ENCODE peak calls at places on chromosomes 6 and 20, in nine cellular contexts. H, O, K, Z, Y, J, I, S and Q are unnamed samples.
A peak's percentile ranks its signal among the peaks of the same experiment; 100 is the strongest.

GRCh38 chr6:167079853-167080297 is 43.0 kb upstream of the CCR6 start:
- DNase-seq in H (peak; percentile 39), O (no peak), K (peak; percentile 65), Z (peak; percentile 32), Y (no peak), J (no peak), I (no peak), S (no peak), Q (peak; percentile 31)

GRCh38 chr6:18204691-18205090 is 49.5 kb downstream of the KDM1B start:
- DNase-seq in H (no peak), O (no peak), K (no peak), Z (no peak), Y (no peak), J (no peak), I (no peak), S (no peak), Q (no peak)

GRCh38 chr6:14222956-14223355 is 105.4 kb downstream of the CD83 start:
- DNase-seq in H (no peak), O (no peak), K (no peak), Z (no peak), Y (no peak), J (no peak), I (no peak), S (no peak), Q (no peak)

GRCh38 chr20:24461848-24462247 is 7.6 kb upstream of the SYNDIG1 start:
- DNase-seq in H (no peak), O (no peak), K (no peak), Z (no peak), Y (no peak), J (no peak), I (no peak), S (no peak), Q (no peak)

GRCh38 chr20:49115565-49115964 is 69.5 kb downstream of the CSE1L start:
- DNase-seq in H (no peak), O (no peak), K (no peak), Z (no peak), Y (no peak), J (no peak), I (no peak), S (no peak), Q (no peak)

GRCh38 chr6:158174514-158174913 is 6.4 kb downstream of the GTF2H5 start:
- DNase-seq in H (no peak), O (no peak), K (no peak), Z (no peak), Y (no peak), J (no peak), I (peak; percentile 54), S (no peak), Q (no peak)

GRCh38 chr6:9875605-9876353 is 539.1 kb downstream of the TFAP2A start:
- DNase-seq in H (no peak), O (no peak), K (no peak), Z (no peak), Y (no peak), J (no peak), I (no peak), S (no peak), Q (no peak)

GRCh38 chr6:33170176-33171095 is 21.8 kb downstream of the COL11A2 start:
- DNase-seq in H (no peak), O (no peak), K (no peak), Z (no peak), Y (no peak), J (no peak), I (no peak), S (no peak), Q (no peak)

GRCh38 chr6:42401605-42401935 is 50.2 kb downstream of the TRERF1 start:
- DNase-seq in H (no peak), O (no peak), K (no peak), Z (no peak), Y (no peak), J (no peak), I (peak; percentile 42), S (no peak), Q (no peak)

GRCh38 chr20:20233041-20233514 is 134.8 kb upstream of the INSM1 start:
- DNase-seq in H (no peak), O (no peak), K (no peak), Z (no peak), Y (no peak), J (no peak), I (no peak), S (no peak), Q (no peak)

GRCh38 chr20:44644384-44645131 is 6.9 kb downstream of the ADA start:
- DNase-seq in H (no peak), O (peak; percentile 20), K (peak; percentile 77), Z (no peak), Y (no peak), J (no peak), I (no peak), S (peak; percentile 44), Q (peak; percentile 38)

GRCh38 chr6:90993771-90994170 is 406.9 kb upstream of the MAP3K7 start:
- DNase-seq in H (no peak), O (no peak), K (no peak), Z (no peak), Y (no peak), J (no peak), I (no peak), S (no peak), Q (no peak)